ENCODE peak calls at places on chromosomes 11 and 22, in nine cellular contexts. K, M, A, F, G, L, X, P and I are unnamed samples. For H3K4me1, the result is how much of the 10 kb centered on the place peaks cover.

GRCh38 chr11:112269139-112269538 is 8.5 kb upstream of the PLET1 start:
- DNase-seq in K (no peak), M (no peak), A (no peak), F (no peak), G (no peak), L (no peak), X (no peak), P (no peak), I (no peak)

GRCh38 chr11:108857382-108857781 is 192.5 kb downstream of the DDX10 start:
- DNase-seq in K (peak), M (no peak), A (no peak), F (no peak), G (peak), L (no peak), X (no peak), P (no peak), I (no peak)

GRCh38 chr22:21712751-21713427 is 22.7 kb downstream of the YPEL1 start:
- DNase-seq in K (peak), M (peak), A (peak), F (peak), G (peak), L (peak), X (peak), P (peak), I (peak)

GRCh38 chr11:44484211-44484610 is 81.3 kb upstream of the CD82 start:
- DNase-seq in K (peak), M (peak), A (no peak), F (no peak), G (no peak), L (peak), X (no peak), P (no peak), I (no peak)

GRCh38 chr22:21766933-21767462 is 31.4 kb upstream of the YPEL1 start:
- DNase-seq in K (no peak), M (no peak), A (peak), F (no peak), G (no peak), L (no peak), X (peak), P (peak), I (no peak)

GRCh38 chr11:132898676-132899075 is 633.6 kb downstream of the OPCML start:
- DNase-seq in K (no peak), M (no peak), A (no peak), F (no peak), G (no peak), L (no peak), X (no peak), P (no peak), I (no peak)

GRCh38 chr11:106706355-106706754 is 311.9 kb downstream of the GUCY1A2 start:
- DNase-seq in K (no peak), M (peak), A (no peak), F (no peak), G (no peak), L (peak), X (no peak), P (no peak), I (no peak)

GRCh38 chr22:33658775-33659174 is 261.5 kb downstream of the LARGE1 start:
- DNase-seq in K (no peak), M (no peak), A (no peak), F (peak), G (peak), L (no peak), X (no peak), P (no peak), I (no peak)

GRCh38 chr11:2579315-2580060 is 120.3 kb downstream of the KCNQ1OT1 start:
- DNase-seq in K (peak), M (no peak), A (no peak), F (no peak), G (peak), L (no peak), X (no peak), P (peak), I (no peak)

GRCh38 chr11:47188262-47188661 is 2.0 kb upstream of the PACSIN3 start:
- DNase-seq in K (no peak), M (no peak), A (no peak), F (no peak), G (no peak), L (no peak), X (no peak), P (no peak), I (no peak)

GRCh38 chr11:47186076-47186936 is at the start of gene PACSIN3:
- DNase-seq in K (peak), M (peak), A (peak), F (peak), G (peak), L (peak), X (peak), P (peak), I (peak)

GRCh38 chr11:47187723-47188122 is 1.5 kb upstream of the PACSIN3 start:
- DNase-seq in K (no peak), M (no peak), A (no peak), F (no peak), G (no peak), L (no peak), X (no peak), P (no peak), I (no peak)

GRCh38 chr11:47185305-47186075 is 744 bp downstream of the PACSIN3 start:
- DNase-seq in K (peak), M (peak), A (peak), F (no peak), G (peak), L (peak), X (no peak), P (peak), I (no peak)

DNA sequence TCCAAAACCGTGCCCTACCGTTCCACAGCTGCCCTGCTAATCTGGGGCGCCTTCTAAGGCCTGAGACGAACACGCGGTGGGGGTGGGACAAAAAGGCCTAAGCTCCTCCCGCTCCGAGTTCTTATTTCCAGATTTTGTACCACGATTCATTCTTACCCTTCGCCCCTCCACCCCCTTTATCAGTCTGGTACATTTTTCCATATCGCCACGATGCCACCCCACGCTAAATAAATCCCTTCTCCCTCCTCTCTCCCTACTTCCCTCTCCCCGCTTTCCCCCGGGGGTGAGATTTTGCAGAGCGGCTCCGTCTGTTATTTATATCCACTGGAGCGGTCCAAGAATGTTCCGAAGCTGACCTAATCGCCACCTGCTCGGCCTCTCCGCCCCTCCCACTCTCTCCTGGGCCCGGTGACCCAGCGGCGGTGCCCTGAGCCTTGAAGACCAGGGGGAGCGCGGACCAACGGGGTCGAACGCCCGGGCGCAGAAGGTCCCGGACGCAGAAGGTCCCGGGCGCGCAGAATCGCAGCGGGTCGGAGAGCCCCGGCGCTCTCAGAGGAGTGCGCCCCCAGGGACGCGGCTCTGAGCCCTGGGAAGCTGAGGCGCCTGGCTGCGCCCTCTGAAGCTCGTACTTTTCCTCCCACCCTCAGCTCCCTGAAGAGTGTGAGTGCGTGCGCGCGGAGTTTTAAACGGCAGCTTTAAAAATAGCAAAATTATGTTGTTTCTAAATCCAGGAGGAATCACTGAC is 875 bp upstream of the PACSIN3 start:
- DNase-seq in K (peak), M (peak), A (peak), F (peak), G (peak), L (peak), X (peak), P (peak), I (peak)
- H3K4me3 ChIP-seq in K (peak), M (peak), A (peak), F (peak), G (peak), L (peak), X (peak), P (peak), I (no peak)

DNA sequence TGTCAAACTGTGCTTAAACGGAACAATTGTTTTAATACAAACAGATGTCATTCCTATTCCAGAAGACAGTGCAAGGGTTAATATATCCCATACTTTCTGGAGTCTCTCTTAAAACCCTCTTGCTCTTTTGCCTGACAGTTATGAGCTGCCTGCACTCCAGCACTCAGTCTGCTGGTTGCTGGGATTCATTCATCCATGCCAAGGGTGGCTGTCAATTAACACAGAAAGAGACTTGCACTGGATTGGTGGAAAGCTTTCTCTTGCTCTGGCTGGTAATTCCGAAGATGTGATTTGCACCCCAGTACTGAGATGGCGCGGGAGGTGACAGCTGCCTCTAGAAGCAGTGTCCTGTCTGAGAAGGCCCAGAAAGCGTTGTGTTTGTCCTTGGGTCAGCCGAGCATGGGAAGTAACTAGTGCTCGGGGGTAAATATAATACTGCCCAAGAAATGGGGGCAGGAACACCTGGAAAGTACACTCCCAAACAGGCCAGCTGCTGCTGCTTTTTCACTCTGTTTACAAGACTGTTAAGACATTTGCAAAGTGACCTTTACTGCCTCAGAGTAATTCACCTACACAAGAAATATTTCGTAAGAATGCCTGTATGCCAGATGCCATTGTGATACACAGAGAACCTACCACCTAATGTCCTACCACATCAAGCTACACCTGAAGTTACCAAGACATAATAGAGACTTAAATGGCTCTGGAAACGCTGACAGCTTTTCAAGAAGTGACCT is 20.5 kb downstream of the SCUBE2 start:
- DNase-seq in K (no peak), M (no peak), A (no peak), F (no peak), G (no peak), L (no peak), X (no peak), P (no peak), I (no peak)
- H3K4me1 ChIP-seq in K (under half), M (under half), A (under half), F (under half), G (under half), L (under half), X (under half), P (under half), I (under half)

GRCh38 chr11:9609841-9610240 is 36.4 kb downstream of the WEE1 start:
- DNase-seq in K (no peak), M (no peak), A (no peak), F (no peak), G (no peak), L (no peak), X (no peak), P (no peak), I (no peak)
- H3K27ac ChIP-seq in K (no peak), M (no peak), A (no peak), F (no peak), G (no peak), L (peak), X (no peak), P (no peak), I (no peak)

GRCh38 chr22:39926175-39927152 is 25.6 kb downstream of the GRAP2 start:
- DNase-seq in K (no peak), M (no peak), A (peak), F (peak), G (no peak), L (no peak), X (no peak), P (no peak), I (peak)
- H3K4me3 ChIP-seq in K (no peak), M (no peak), A (peak), F (no peak), G (no peak), L (no peak), X (peak), P (no peak), I (peak)

DNA sequence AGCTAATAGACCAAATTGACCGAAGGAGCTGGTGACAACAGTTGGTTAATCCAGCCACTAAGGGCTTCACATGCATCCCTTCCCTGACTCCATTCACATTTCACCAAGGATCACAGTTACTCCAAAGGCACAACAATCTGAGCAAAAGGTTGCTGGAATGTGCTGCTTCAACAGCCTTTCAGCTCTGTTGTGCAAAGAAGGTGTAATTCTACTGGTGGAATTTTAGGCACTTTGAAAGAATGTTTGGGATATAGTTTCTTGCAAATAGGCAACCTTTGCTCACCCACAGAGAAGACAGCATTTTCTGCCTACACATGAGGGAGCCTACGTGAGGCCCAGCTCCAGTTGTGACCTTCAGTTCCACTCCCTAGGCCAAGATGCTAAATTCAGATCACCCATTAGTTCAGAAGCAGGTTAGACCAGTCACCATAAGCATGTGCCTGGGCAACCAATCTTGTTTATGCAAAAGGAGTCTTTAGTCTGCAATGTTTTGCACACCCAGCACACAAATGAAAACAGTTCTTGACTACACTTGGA is 21.6 kb upstream of the FCHSD2 start:
- DNase-seq in K (no peak), M (no peak), A (no peak), F (no peak), G (no peak), L (no peak), X (no peak), P (no peak), I (no peak)
- H3K4me1 ChIP-seq in K (under half), M (under half), A (under half), F (under half), G (under half), L (under half), X (under half), P (under half), I (under half)